ENCODE peak calls at places on chromosomes 7 and 10, in seven cellular contexts. L is choroid plexus epithelial cell; J is BE2C; D is adrenal gland; Z is HepG2; P is CD4-positive, alpha-beta memory T cell; Y is transverse colon. S is an unnamed sample.

GRCh38 chr10:96509017-96509641 is 4.6 kb downstream of the TLL2 start:
- DNase-seq in P (no peak), D (no peak), Z (no peak), L (peak; percentile 95), J (no peak), Y (no peak), S (no peak)

GRCh38 chr10:69628876-69629275 is 1.2 kb upstream of the FAM241B start:
- DNase-seq in Y (no peak), J (no peak), L (no peak), Z (no peak), D (no peak), P (no peak), S (peak; percentile 18)

GRCh38 chr7:107661081-107661864 is 645 bp downstream of the SLC26A4 start:
- DNase-seq in L (peak; percentile 61), Y (peak; percentile 52), J (peak; percentile 73), Z (peak; percentile 37), P (peak; percentile 30), D (peak; percentile 51), S (peak; percentile 47)

GRCh38 chr10:119737827-119738226 is 12.0 kb downstream of the INPP5F start:
- DNase-seq in P (no peak), Y (peak; percentile 30), L (peak; percentile 89), Z (no peak), D (peak; percentile 48), J (no peak), S (no peak)

GRCh38 chr7:2830609-2831376 is 13.3 kb downstream of the GNA12 start:
- DNase-seq in Y (no peak), J (no peak), P (no peak), Z (no peak), L (peak; percentile 42), D (no peak), S (no peak)

GRCh38 chr7:112112822-112113255 is 93.4 kb downstream of the DOCK4 start:
- DNase-seq in Y (no peak), J (no peak), L (peak; percentile 84), D (peak; percentile 43), P (no peak), Z (no peak), S (no peak)

GRCh38 chr7:77348371-77348813 is 67.8 kb downstream of the GSAP start:
- DNase-seq in J (no peak), Y (no peak), P (no peak), Z (no peak), D (peak; percentile 50), L (peak; percentile 92), S (no peak)

GRCh38 chr7:100951172-100951571 is 1.8 kb downstream of the MUC3A start:
- DNase-seq in L (peak; percentile 14), P (no peak), J (no peak), Y (no peak), Z (no peak), D (no peak), S (no peak)

GRCh38 chr7:36468361-36469140 is 78.9 kb downstream of the ANLN start:
- DNase-seq in D (no peak), L (peak; percentile 44), Y (no peak), P (no peak), J (no peak), Z (no peak), S (no peak)

GRCh38 chr10:32151876-32152275 is 95.7 kb upstream of the KIF5B start:
- DNase-seq in J (no peak), L (no peak), Z (no peak), P (no peak), D (no peak), Y (no peak), S (no peak)

GRCh38 chr10:85594239-85594638 is 772.4 kb downstream of the GRID1 start:
- DNase-seq in L (no peak), P (no peak), J (no peak), Z (no peak), D (no peak), Y (no peak), S (no peak)

GRCh38 chr10:90740265-90740664 is 117.6 kb downstream of the HTR7 start:
- DNase-seq in L (no peak), J (no peak), Z (no peak), D (no peak), P (no peak), Y (no peak), S (no peak)

GRCh38 chr7:155953781-155954549 is 141.7 kb upstream of the SHH start:
- DNase-seq in J (no peak), D (no peak), P (no peak), Y (no peak), L (no peak), Z (peak; percentile 78), S (no peak)

GRCh38 chr10:79242620-79243152 is 104.6 kb upstream of the PPIF start:
- DNase-seq in J (peak; percentile 86), P (peak; percentile 39), Y (peak; percentile 61), D (peak; percentile 69), Z (no peak), L (peak; percentile 83), S (no peak)

GRCh38 chr7:129163875-129164544 is 19.5 kb downstream of the TSPAN33 start:
- DNase-seq in L (peak; percentile 88), D (no peak), Z (peak; percentile 40), Y (no peak), P (peak; percentile 25), J (no peak), S (no peak)

GRCh38 chr10:100482181-100482833 is 19.5 kb downstream of the WNT8B start:
- DNase-seq in P (peak; percentile 67), L (peak; percentile 74), Y (peak; percentile 70), J (peak; percentile 74), D (peak; percentile 81), Z (peak; percentile 52), S (peak; percentile 58)
- H3K4me3 ChIP-seq in P (peak overlapping the region; percentile 82), L (peak overlapping the region; percentile 51), Y (peak overlapping the region; percentile 59), J (peak overlapping the region; percentile 64), D (no peak overlapping the region), Z (peak overlapping the region; percentile 58), S (peak overlapping the region; percentile 43)

DNA sequence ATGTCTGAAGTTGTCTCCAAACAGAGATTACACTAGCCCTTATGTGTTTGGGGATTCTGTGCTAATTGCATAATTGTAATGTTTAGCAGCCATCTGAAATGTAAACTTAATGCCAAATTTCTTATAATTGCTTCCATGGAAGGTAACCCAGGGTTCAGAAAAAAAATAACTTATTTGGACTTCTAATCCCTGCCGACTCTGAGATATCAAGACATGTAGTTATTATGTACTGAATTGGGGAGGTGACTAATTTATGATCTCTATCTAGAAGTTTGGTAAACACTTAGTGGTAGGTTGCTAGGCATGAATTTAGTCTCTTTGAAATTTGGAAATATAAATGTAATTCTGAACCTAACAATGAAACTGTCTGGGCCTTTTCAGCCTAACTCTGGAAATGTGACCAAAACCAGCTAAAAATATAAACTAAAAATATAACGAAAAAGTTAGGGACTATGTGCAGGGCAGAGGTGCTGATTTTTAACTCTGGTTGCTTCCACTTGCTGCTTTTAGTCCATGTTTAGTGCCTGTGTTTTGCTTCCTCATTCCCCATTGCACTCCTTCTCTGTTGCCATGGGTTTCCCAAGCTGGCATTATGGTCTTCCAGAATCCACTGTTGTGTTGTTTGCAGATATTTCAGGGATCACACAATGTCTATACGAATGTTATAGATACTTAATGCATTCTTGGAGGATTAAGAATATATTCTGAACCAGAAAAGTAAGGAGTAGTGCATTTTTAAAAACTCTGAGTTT is 54.8 kb downstream of the MCU start:
- DNase-seq in Z (no peak), P (no peak), L (no peak), J (no peak), D (no peak), Y (no peak), S (no peak)
- H3K4me3 ChIP-seq in Z (no peak overlapping the region), P (no peak overlapping the region), L (no peak overlapping the region), J (no peak overlapping the region), D (no peak overlapping the region), Y (no peak overlapping the region), S (no peak overlapping the region)

GRCh38 chr10:122019414-122019975 is 30.5 kb downstream of the TACC2 start:
- DNase-seq in P (no peak), J (no peak), Y (peak; percentile 89), D (no peak), Z (no peak), L (no peak), S (peak; percentile 72)
- H3K4me3 ChIP-seq in P (no peak overlapping the region), J (no peak overlapping the region), Y (peak overlapping the region; percentile 43), D (no peak overlapping the region), Z (peak overlapping the region; percentile 6), L (no peak overlapping the region), S (no peak overlapping the region)

GRCh38 chr10:68153473-68154210 is 44.4 kb downstream of the MYPN start:
- DNase-seq in D (peak; percentile 88), L (peak; percentile 88), Y (peak; percentile 26), Z (peak; percentile 78), J (peak; percentile 71), P (no peak), S (peak; percentile 30)
- H3K4me3 ChIP-seq in D (no peak overlapping the region), L (no peak overlapping the region), Y (no peak overlapping the region), Z (no peak overlapping the region), J (peak overlapping the region; percentile 33), P (no peak overlapping the region), S (no peak overlapping the region)

GRCh38 chr7:121609208-121609607 is 213.1 kb upstream of the FAM3C start:
- DNase-seq in Y (no peak), P (no peak), D (no peak), J (no peak), Z (no peak), L (no peak), S (no peak)
- H3K4me3 ChIP-seq in Y (no peak overlapping the region), P (no peak overlapping the region), D (no peak overlapping the region), J (no peak overlapping the region), Z (no peak overlapping the region), L (no peak overlapping the region), S (no peak overlapping the region)

GRCh38 chr7:117872565-117873055 is 631 bp downstream of the CTTNBP2 start:
- DNase-seq in Z (no peak), P (no peak), J (no peak), Y (peak; percentile 8), L (peak; percentile 8), D (peak; percentile 21), S (no peak)

GRCh38 chr7:117871401-117871777 is 1.9 kb downstream of the CTTNBP2 start:
- DNase-seq in P (no peak), L (no peak), D (no peak), J (no peak), Z (no peak), Y (no peak), S (no peak)

GRCh38 chr7:117871778-117872538 is 1.3 kb downstream of the CTTNBP2 start:
- DNase-seq in L (peak; percentile 5), D (no peak), Y (no peak), J (no peak), Z (no peak), P (no peak), S (no peak)

GRCh38 chr7:117873933-117874530 is 791 bp upstream of the CTTNBP2 start:
- DNase-seq in P (no peak), L (no peak), D (no peak), Z (no peak), J (no peak), Y (no peak), S (no peak)

DNA sequence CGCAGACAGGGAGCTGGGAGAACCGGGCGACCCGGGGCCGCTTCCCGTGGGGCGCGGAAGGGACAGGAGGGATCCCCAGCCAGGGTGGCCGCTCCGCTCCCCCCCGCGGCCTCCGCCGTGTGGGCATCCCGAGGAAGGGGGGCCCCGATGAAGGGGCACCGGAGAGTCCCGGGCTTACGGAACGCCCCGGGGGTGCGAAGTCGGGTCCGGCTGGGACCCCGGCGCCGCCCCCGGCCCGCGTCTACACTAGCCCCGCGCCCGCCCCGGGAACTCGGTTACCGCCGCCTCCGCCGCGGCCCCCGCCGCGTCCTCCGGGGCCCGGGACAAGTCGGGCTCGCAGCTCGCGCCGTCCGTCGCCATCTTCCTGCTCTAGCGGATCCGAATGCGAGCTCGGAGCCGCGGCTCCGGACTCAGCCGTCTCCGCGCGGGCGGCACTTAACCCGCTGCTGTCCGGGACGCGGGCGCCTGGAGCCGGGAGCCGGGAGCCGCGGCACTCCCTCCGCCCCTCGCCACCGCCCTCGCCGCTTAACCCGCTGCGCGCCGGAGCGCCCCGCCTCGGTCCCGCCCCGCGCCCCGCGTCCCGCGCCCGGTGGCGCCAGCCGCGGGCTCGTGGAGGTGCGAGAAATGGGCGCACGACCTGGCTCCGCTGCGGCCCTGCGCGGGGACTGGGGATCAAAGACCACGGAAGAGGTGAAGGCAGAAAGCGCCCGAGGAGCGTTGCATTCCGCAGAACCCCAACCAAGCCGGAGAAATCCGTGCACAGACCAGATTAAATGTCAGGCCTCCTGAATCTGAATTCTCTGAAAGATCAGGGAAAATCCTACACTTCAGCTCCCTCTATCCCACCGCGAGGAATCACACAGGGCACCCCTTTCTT is at the start of gene CTTNBP2:
- DNase-seq in L (peak; percentile 64), P (no peak), Z (no peak), D (peak; percentile 46), Y (peak; percentile 47), J (peak; percentile 32), S (peak; percentile 31)
- H3K4me3 ChIP-seq in L (peak within 1 kb of the TSS; percentile 54), P (no peak within 1 kb of the TSS), Z (peak within 1 kb of the TSS; percentile 28), D (no peak within 1 kb of the TSS), Y (peak within 1 kb of the TSS; percentile 86), J (peak within 1 kb of the TSS; percentile 26), S (peak within 1 kb of the TSS; percentile 62)

S was measured in lung.